ENCODE peak calls at places on chromosomes 7 and 10, in ten cellular contexts. E is PC-3; P is adipocyte; B is CD8-positive, alpha-beta T cell; G is tibial nerve; I is heart right ventricle; V is cardiac muscle cell; Z is K562; R is neuronal stem cell; M is GM23248. Q is an unnamed sample.

GRCh38 chr7:35725280-35725680 is 30.3 kb upstream of the HERPUD2 start:
- DNase-seq in E (no peak), B (peak; percentile 38), G (no peak), R (no peak), M (no peak), P (no peak), Z (peak; percentile 39), I (no peak), V (no peak), Q (no peak)

GRCh38 chr7:151804756-151805503 is 72.0 kb downstream of the PRKAG2 start:
- DNase-seq in R (no peak), V (no peak), P (no peak), M (no peak), E (no peak), Z (no peak), G (no peak), I (no peak), B (no peak), Q (no peak)

GRCh38 chr10:98611432-98611831 is 164.7 kb upstream of the HPS1 start:
- DNase-seq in B (no peak), E (no peak), R (no peak), P (peak; percentile 33), G (no peak), I (no peak), V (peak; percentile 53), M (peak; percentile 20), Z (no peak), Q (no peak)

GRCh38 chr7:11607676-11608075 is 224.3 kb downstream of the THSD7A start:
- DNase-seq in M (no peak), R (no peak), B (no peak), I (peak; percentile 37), E (no peak), P (no peak), G (no peak), Z (no peak), V (no peak), Q (no peak)

GRCh38 chr7:143882020-143882610 is 19.9 kb downstream of the TCAF1 start:
- DNase-seq in P (peak; percentile 66), V (peak; percentile 89), I (peak; percentile 85), M (peak; percentile 53), R (peak; percentile 79), G (no peak), Z (no peak), B (no peak), E (no peak), Q (no peak)

GRCh38 chr10:61398730-61399129 is 54.5 kb downstream of the TMEM26 start:
- DNase-seq in G (no peak), M (peak; percentile 1), E (peak; percentile 99), R (no peak), P (no peak), B (no peak), V (no peak), Z (no peak), I (no peak), Q (no peak)

GRCh38 chr7:45150199-45150598 is 7.4 kb upstream of the RAMP3 start:
- DNase-seq in I (no peak), B (no peak), G (no peak), Z (no peak), P (no peak), E (no peak), M (no peak), V (no peak), R (no peak), Q (no peak)

GRCh38 chr7:33921216-33921938 is 16.0 kb downstream of the BMPER start:
- DNase-seq in I (peak; percentile 37), E (no peak), M (no peak), V (no peak), R (no peak), G (peak; percentile 54), B (no peak), P (no peak), Z (no peak), Q (no peak)

GRCh38 chr7:99918959-99919813 is at the start of gene TRIM4:
- DNase-seq in E (peak; percentile 83), R (peak; percentile 9), V (peak; percentile 70), P (peak; percentile 96), B (peak; percentile 87), Z (peak; percentile 96), G (peak; percentile 83), I (peak; percentile 90), M (peak; percentile 96), Q (peak; percentile 90)

GRCh38 chr7:80648201-80648600 is 9.8 kb downstream of the CD36 start:
- DNase-seq in I (no peak), R (no peak), B (no peak), P (no peak), G (no peak), M (no peak), E (no peak), V (no peak), Z (no peak), Q (no peak)

DNA sequence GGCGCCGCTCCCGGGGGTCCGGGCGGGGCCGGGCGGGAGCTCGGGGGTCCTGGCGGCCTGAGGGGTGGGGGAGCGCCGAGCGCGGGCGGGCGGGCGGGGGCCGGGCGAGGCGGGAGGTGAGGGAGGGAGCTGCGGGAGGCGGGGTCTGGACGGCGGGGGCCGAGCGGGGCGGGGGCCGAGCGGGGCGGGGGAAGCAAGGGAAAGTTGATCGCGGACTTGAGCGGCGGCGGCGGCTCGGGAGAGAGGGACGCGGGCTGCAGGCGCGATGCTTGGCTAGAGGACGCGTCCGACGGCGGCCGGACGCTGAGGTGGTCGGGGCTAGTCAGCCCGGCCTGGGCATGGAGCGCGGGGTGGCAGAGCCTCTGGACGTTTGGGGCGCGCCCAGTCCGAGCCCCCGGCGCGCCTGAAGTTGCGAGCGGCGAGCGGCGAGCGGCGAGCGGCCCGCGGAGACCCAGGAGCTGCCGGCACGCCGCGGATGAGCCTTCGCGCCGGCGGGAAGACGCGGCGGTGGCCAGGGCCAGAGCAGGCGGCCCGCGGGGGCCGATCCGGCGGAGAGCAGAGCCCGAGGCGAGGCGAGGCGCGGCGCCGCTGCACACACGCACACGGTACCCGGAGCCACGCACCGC is at the start of gene CDH23:
- DNase-seq in G (no peak), V (peak; percentile 63), Z (peak; percentile 48), I (peak; percentile 54), E (no peak), R (peak; percentile 58), P (peak; percentile 36), M (peak; percentile 38), B (no peak), Q (no peak)
- H3K4me1 ChIP-seq in G (peaks cover 21% of the 10 kb centered on the region), V (peaks cover 8% of the 10 kb centered on the region), Z (no peaks in the 10 kb centered on the region), I (peaks cover 14% of the 10 kb centered on the region), E (no peaks in the 10 kb centered on the region), R (no peaks in the 10 kb centered on the region), P (peaks cover 7% of the 10 kb centered on the region), M (no peaks in the 10 kb centered on the region), B (peaks cover 14% of the 10 kb centered on the region), Q (no peaks in the 10 kb centered on the region)

DNA sequence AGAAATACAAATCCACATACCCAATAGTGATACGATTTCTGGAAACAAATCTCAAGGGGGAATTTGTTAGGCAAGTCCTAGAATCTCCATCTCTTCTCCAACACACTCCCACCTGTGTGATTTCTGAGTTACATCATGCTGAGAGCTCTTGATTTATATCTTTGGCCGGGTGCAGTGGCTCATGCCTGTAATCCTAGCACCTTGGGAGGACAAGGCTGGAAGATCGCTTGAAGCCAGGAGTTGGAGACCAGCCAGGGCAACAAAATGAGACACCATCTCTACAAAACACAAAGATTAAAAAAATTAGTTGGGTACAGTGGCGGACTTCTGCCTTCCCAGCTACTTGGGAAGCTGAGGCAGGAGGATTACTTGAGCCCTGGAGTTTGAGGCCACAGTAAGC is 1.5 kb upstream of the MTPN start:
- DNase-seq in B (no peak), R (no peak), I (no peak), P (no peak), M (no peak), G (no peak), Z (no peak), E (no peak), V (no peak), Q (no peak)
- H3K4me1 ChIP-seq in B (peaks cover 65% of the 10 kb centered on the region), R (peaks cover 8% of the 10 kb centered on the region), I (peaks cover 80% of the 10 kb centered on the region), P (peaks cover 35% of the 10 kb centered on the region), M (peaks cover 38% of the 10 kb centered on the region), G (peaks cover 35% of the 10 kb centered on the region), Z (peaks cover 66% of the 10 kb centered on the region), E (peaks cover 33% of the 10 kb centered on the region), V (peaks cover 26% of the 10 kb centered on the region), Q (no peaks in the 10 kb centered on the region)

GRCh38 chr7:92751902-92752901 is 84.2 kb downstream of the CDK6 start:
- DNase-seq in V (no peak), G (no peak), R (no peak), P (peak; percentile 83), E (peak; percentile 88), I (no peak), Z (no peak), B (no peak), M (peak; percentile 93), Q (no peak)

GRCh38 chr7:92753614-92754013 is 82.8 kb downstream of the CDK6 start:
- DNase-seq in B (no peak), V (no peak), M (no peak), Z (no peak), I (no peak), R (no peak), P (no peak), E (peak; percentile 42), G (no peak), Q (no peak)

GRCh38 chr7:92758796-92759431 is 77.5 kb downstream of the CDK6 start:
- DNase-seq in V (no peak), E (no peak), M (no peak), Z (no peak), P (no peak), I (no peak), G (no peak), R (no peak), B (no peak), Q (no peak)

GRCh38 chr7:92750961-92751360 is 85.4 kb downstream of the CDK6 start:
- DNase-seq in I (no peak), P (no peak), R (no peak), Z (no peak), M (no peak), E (no peak), G (no peak), V (no peak), B (no peak), Q (no peak)

GRCh38 chr7:92754756-92755581 is 81.4 kb downstream of the CDK6 start:
- DNase-seq in R (no peak), I (no peak), E (no peak), M (no peak), G (no peak), V (no peak), P (no peak), Z (peak; percentile 50), B (no peak), Q (no peak)
- H3K4me1 ChIP-seq in R (no peaks in the 10 kb centered on the region), I (peaks cover 35% of the 10 kb centered on the region), E (peaks cover 41% of the 10 kb centered on the region), M (peaks cover 29% of the 10 kb centered on the region), G (peaks cover 12% of the 10 kb centered on the region), V (peaks cover 11% of the 10 kb centered on the region), P (peaks cover 38% of the 10 kb centered on the region), Z (peaks cover 21% of the 10 kb centered on the region), B (no peaks in the 10 kb centered on the region), Q (no peaks in the 10 kb centered on the region)

DNA sequence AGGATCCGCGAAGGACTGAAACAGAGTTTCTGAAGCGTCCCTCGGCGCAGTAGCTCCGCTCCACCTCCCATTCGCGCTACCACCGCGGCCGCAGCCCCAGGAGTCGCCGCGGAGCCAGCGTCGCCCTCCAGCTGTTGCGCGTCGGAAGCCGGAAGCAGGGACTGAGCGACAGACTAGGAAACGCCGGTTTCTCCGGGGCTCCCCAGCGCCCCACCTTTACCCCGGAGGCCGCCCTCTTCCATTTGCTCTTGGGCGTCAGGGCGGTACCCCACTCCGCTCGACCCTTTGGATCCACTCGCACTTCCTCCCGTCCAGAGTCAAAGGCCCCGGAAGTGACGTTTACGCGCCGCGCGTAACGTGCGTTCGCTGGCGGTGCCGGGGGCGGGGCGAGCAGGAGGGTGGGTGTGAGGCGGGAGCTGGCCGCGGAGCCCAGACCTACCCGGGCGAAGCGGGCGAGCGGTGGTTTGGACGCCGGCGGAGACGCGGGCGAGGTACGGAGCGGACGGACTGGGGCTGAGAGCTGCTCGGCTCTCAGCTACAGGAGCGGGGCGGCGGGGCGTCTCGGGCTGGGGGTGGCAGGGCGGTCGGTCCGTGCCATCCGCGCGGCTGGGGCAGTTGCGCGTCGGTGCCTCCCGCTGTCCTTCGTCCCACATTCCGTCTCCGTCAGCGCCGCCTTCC is at the start of gene RABGEF1:
- DNase-seq in E (peak; percentile 95), R (peak; percentile 95), M (peak; percentile 99), B (peak; percentile 95), P (peak; percentile 99), G (peak; percentile 97), V (peak; percentile 98), Z (peak; percentile 98), I (peak; percentile 98), Q (peak; percentile 96)
- H3K4me1 ChIP-seq in E (peaks cover 18% of the 10 kb centered on the region), R (peaks cover 7% of the 10 kb centered on the region), M (peaks cover 16% of the 10 kb centered on the region), B (peaks cover 18% of the 10 kb centered on the region), P (peaks cover 10% of the 10 kb centered on the region), G (peaks cover 42% of the 10 kb centered on the region), V (no peaks in the 10 kb centered on the region), Z (peaks cover 2% of the 10 kb centered on the region), I (peaks cover 30% of the 10 kb centered on the region), Q (no peaks in the 10 kb centered on the region)